ENCODE peak calls at places on chromosomes 2 and 18, in four cellular contexts. One of them, this sample, is unnamed.

GRCh38 chr2:12227941-12228608 is 481.6 kb downstream of the LPIN1 start:
- DNase-seq in K562: no peak
- DNase-seq in HL-60: no peak
- DNase-seq in GM12878: no peak
- DNase-seq in this sample: no peak

GRCh38 chr2:148667114-148667513 is 22.6 kb downstream of the EPC2 start:
- DNase-seq in GM12878: no peak
- DNase-seq in HL-60: no peak
- DNase-seq in K562: no peak
- DNase-seq in this sample: no peak

GRCh38 chr2:203662963-203663362 is 43.5 kb upstream of the CD28 start:
- DNase-seq in GM12878: no peak
- DNase-seq in K562: no peak
- DNase-seq in HL-60: no peak
- DNase-seq in this sample: no peak

GRCh38 chr2:128414351-128414750 is 95.7 kb upstream of the HS6ST1 start:
- DNase-seq in K562: no peak
- DNase-seq in GM12878: no peak
- DNase-seq in HL-60: no peak
- DNase-seq in this sample: no peak

GRCh38 chr2:84904717-84905174 is 710 bp upstream of the TMSB10 start:
- DNase-seq in K562: peak; percentile 33
- DNase-seq in GM12878: no peak
- DNase-seq in HL-60: no peak
- DNase-seq in this sample: no peak

GRCh38 chr2:159571540-159572260 is 44.6 kb downstream of the BAZ2B start:
- DNase-seq in GM12878: no peak
- DNase-seq in HL-60: no peak
- DNase-seq in K562: no peak
- DNase-seq in this sample: no peak

GRCh38 chr18:415627-416612 is 84.6 kb downstream of the COLEC12 start:
- DNase-seq in K562: no peak
- DNase-seq in GM12878: no peak
- DNase-seq in HL-60: peak; percentile 63
- DNase-seq in this sample: no peak

GRCh38 chr2:119011162-119011909 is 69.3 kb downstream of the MARCO start:
- DNase-seq in GM12878: no peak
- DNase-seq in HL-60: no peak
- DNase-seq in K562: peak; percentile 66
- DNase-seq in this sample: peak; percentile 44

GRCh38 chr2:241867776-241868420 is 1.6 kb upstream of the RTP5 start:
- DNase-seq in K562: no peak
- DNase-seq in HL-60: no peak
- DNase-seq in GM12878: no peak
- DNase-seq in this sample: no peak

GRCh38 chr2:229980440-229981184 is 58.3 kb downstream of the FBXO36 start:
- DNase-seq in HL-60: no peak
- DNase-seq in GM12878: peak; percentile 17
- DNase-seq in K562: peak; percentile 10
- DNase-seq in this sample: no peak

GRCh38 chr2:67565761-67566160 is 168.6 kb downstream of the ETAA1 start:
- DNase-seq in HL-60: no peak
- DNase-seq in K562: no peak
- DNase-seq in GM12878: no peak
- DNase-seq in this sample: no peak

GRCh38 chr2:69177785-69178636 is 165.0 kb downstream of the ANTXR1 start:
- DNase-seq in GM12878: no peak
- DNase-seq in K562: peak; percentile 93
- DNase-seq in HL-60: peak; percentile 85
- DNase-seq in this sample: no peak

GRCh38 chr2:86790134-86790827 is 432 bp downstream of the CD8A start:
- DNase-seq in GM12878: no peak
- DNase-seq in HL-60: no peak
- DNase-seq in K562: no peak
- DNase-seq in this sample: peak; percentile 15

GRCh38 chr2:145283131-145283530 is 763.2 kb upstream of the ZEB2 start:
- DNase-seq in K562: no peak
- DNase-seq in HL-60: no peak
- DNase-seq in GM12878: no peak
- DNase-seq in this sample: no peak

GRCh38 chr2:147989102-147989501 is 31.4 kb downstream of the ORC4 start:
- DNase-seq in GM12878: no peak
- DNase-seq in K562: no peak
- DNase-seq in HL-60: no peak
- DNase-seq in this sample: no peak

GRCh38 chr2:38148501-38148900 is 72.5 kb upstream of the CYP1B1 start:
- DNase-seq in GM12878: no peak
- DNase-seq in K562: no peak
- DNase-seq in HL-60: peak; percentile 96
- DNase-seq in this sample: no peak

GRCh38 chr2:75099521-75099922 is 99.8 kb downstream of the TACR1 start:
- DNase-seq in K562: no peak
- DNase-seq in GM12878: no peak
- DNase-seq in HL-60: no peak
- DNase-seq in this sample: no peak

GRCh38 chr2:33903701-33904100 is 304.6 kb upstream of the FAM98A start:
- DNase-seq in K562: no peak
- DNase-seq in GM12878: no peak
- DNase-seq in HL-60: no peak
- DNase-seq in this sample: no peak

GRCh38 chr2:5437375-5437774 is 254.8 kb upstream of the SOX11 start:
- DNase-seq in K562: no peak
- DNase-seq in HL-60: no peak
- DNase-seq in GM12878: no peak
- DNase-seq in this sample: no peak

GRCh38 chr2:5433855-5434254 is 258.3 kb upstream of the SOX11 start:
- DNase-seq in K562: no peak
- DNase-seq in GM12878: no peak
- DNase-seq in HL-60: no peak
- DNase-seq in this sample: no peak
- TF ChIP-seq SPI1 in K562: no peak
- TF ChIP-seq SPI1 in GM12878: no peak
- TF ChIP-seq SPI1 in HL-60: no peak
- TF ChIP-seq SPI1 in this sample: no peak

GRCh38 chr18:43277164-43277600 is at the start of gene SYT4:
- DNase-seq in HL-60: no peak
- DNase-seq in K562: no peak
- DNase-seq in GM12878: no peak
- DNase-seq in this sample: no peak
- TF ChIP-seq POLR2AphosphoS5 in HL-60: no peak
- TF ChIP-seq POLR2AphosphoS5 in K562: no peak
- TF ChIP-seq POLR2AphosphoS5 in GM12878: no peak
- TF ChIP-seq POLR2AphosphoS5 in this sample: no peak

GRCh38 chr2:95728878-95729511 is 137.2 kb downstream of the TRIM43 start:
- DNase-seq in HL-60: peak; percentile 45
- DNase-seq in K562: peak; percentile 25
- DNase-seq in GM12878: peak; percentile 17
- DNase-seq in this sample: peak; percentile 29
- TF ChIP-seq SPI1 in HL-60: no peak
- TF ChIP-seq SPI1 in K562: no peak
- TF ChIP-seq SPI1 in GM12878: no peak
- TF ChIP-seq SPI1 in this sample: no peak

GRCh38 chr2:226443112-226443511 is 356.5 kb downstream of the IRS1 start:
- DNase-seq in HL-60: no peak
- DNase-seq in K562: no peak
- DNase-seq in GM12878: no peak
- DNase-seq in this sample: no peak
- TF ChIP-seq POLR2AphosphoS5 in HL-60: no peak
- TF ChIP-seq POLR2AphosphoS5 in K562: no peak
- TF ChIP-seq POLR2AphosphoS5 in GM12878: no peak
- TF ChIP-seq POLR2AphosphoS5 in this sample: no peak

DNA sequence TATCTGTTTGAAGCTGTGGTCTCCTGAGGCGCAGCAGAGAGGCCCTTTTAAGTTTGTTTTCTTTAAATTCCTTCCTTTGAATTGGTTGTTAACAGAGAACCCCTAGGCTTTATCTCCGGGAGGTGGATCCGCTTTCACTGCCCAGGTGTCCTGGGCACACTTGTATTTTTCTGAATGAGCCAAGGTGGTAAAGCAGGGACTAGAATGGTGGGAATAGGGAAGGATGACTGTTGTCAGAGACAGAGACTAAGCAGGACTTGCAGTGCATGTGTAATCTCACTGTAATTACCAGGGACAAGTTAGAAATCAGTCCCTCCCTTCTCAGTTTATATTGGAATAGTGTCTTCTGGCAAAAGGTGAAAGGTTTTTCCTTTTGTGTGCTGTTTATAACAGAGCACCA is 72.8 kb downstream of the PHLPP1 start:
- DNase-seq in HL-60: no peak
- DNase-seq in K562: no peak
- DNase-seq in GM12878: no peak
- DNase-seq in this sample: no peak
- TF ChIP-seq SPI1 in HL-60: no peak
- TF ChIP-seq SPI1 in K562: no peak
- TF ChIP-seq SPI1 in GM12878: no peak
- TF ChIP-seq SPI1 in this sample: no peak

GRCh38 chr2:168456526-168457176 is 579 bp downstream of the CERS6 start:
- DNase-seq in K562: peak; percentile 65
- DNase-seq in GM12878: no peak
- DNase-seq in HL-60: no peak
- DNase-seq in this sample: peak; percentile 11
- TF ChIP-seq POLR2AphosphoS5 in K562: no peak
- TF ChIP-seq POLR2AphosphoS5 in GM12878: no peak
- TF ChIP-seq POLR2AphosphoS5 in HL-60: no peak
- TF ChIP-seq POLR2AphosphoS5 in this sample: no peak

GRCh38 chr2:120434909-120435308 is 89.0 kb downstream of the INHBB start:
- DNase-seq in GM12878: no peak
- DNase-seq in HL-60: no peak
- DNase-seq in K562: no peak
- DNase-seq in this sample: no peak
- TF ChIP-seq SPI1 in GM12878: no peak
- TF ChIP-seq SPI1 in HL-60: no peak
- TF ChIP-seq SPI1 in K562: no peak
- TF ChIP-seq SPI1 in this sample: no peak

GRCh38 chr2:202066850-202067249 is 6.2 kb upstream of the KIAA2012 start:
- DNase-seq in K562: no peak
- DNase-seq in HL-60: no peak
- DNase-seq in GM12878: no peak
- DNase-seq in this sample: no peak

GRCh38 chr2:202072226-202072625 is 829 bp upstream of the KIAA2012 start:
- DNase-seq in HL-60: no peak
- DNase-seq in GM12878: no peak
- DNase-seq in K562: peak; percentile 30
- DNase-seq in this sample: no peak

GRCh38 chr2:202071107-202071506 is 1.9 kb upstream of the KIAA2012 start:
- DNase-seq in K562: no peak
- DNase-seq in GM12878: no peak
- DNase-seq in HL-60: no peak
- DNase-seq in this sample: no peak

GRCh38 chr2:202067589-202067988 is 5.5 kb upstream of the KIAA2012 start:
- DNase-seq in GM12878: no peak
- DNase-seq in K562: no peak
- DNase-seq in HL-60: no peak
- DNase-seq in this sample: no peak

DNA sequence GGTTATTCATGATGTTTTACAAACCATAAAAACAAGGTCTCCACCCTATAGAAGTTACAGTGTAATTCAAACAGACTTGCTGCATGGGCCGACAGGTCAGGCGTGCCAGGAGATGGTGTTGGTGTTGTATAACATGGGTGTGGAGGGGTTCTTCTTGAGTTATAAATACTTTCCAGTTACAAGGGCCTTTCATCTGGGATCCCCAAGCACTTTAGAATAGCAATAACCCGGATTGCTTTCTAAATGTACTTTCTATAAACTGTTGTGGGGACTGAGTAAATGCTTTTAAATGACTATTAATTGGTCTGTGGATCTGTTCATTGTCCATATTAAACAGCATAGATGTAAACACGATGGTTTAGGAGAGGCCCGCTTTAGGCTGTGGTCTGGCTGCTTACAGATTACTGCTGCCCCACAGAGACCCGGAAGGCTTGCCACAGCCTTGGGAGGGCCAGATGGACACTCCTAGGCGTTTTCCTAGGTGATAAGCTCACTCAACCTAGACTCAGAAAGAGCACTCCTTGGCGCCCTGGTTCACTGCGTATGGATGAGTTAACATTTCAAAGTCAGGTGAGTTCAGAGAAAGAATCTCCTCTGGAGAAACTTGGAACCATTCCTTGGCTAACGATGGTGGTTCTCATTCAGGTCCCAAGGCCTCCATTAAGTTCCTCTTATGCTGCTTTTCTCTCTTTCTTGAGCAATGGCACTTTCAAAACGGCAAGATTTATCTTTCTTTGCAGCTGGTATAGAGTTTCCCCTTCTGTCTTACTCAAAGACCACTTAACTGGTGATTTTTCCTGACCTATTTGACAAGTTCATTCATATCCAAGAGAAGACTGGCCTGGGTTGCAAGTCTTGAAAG is 3.6 kb upstream of the KIAA2012 start:
- DNase-seq in K562: peak; percentile 20
- DNase-seq in HL-60: no peak
- DNase-seq in GM12878: no peak
- DNase-seq in this sample: no peak
- TF ChIP-seq POLR2AphosphoS5 in K562: peak; percentile 58
- TF ChIP-seq POLR2AphosphoS5 in HL-60: no peak
- TF ChIP-seq POLR2AphosphoS5 in GM12878: no peak
- TF ChIP-seq POLR2AphosphoS5 in this sample: no peak